ENCODE peak calls at places on chromosomes 1 and 21, in eight cellular contexts. C is left lung, Q is neural progenitor cell, N is dorsolateral prefrontal cortex, D is ovary, H is fibroblast of lung, Y is tibial nerve, T is epithelial cell of esophagus. A is an unnamed sample.
A peak's percentile ranks its signal among the peaks of the same experiment; 100 is the strongest.

GRCh38 chr1:159935719-159936283 is 9.6 kb downstream of the IGSF9 start:
- DNase-seq in C (no peak), Q (no peak), N (no peak), D (no peak), H (no peak), Y (no peak), T (no peak), A (no peak)

GRCh38 chr21:42257091-42257760 is 38.3 kb downstream of the ABCG1 start:
- DNase-seq in C (peak; percentile 53), Q (no peak), N (no peak), D (no peak), H (no peak), Y (no peak), T (no peak), A (no peak)

GRCh38 chr1:160401972-160402795 is 1.8 kb downstream of the VANGL2 start:
- DNase-seq in C (no peak), Q (no peak), N (no peak), D (no peak), H (no peak), Y (no peak), T (no peak), A (no peak)

GRCh38 chr21:42657676-42658319 is 4.4 kb downstream of the PDE9A start:
- DNase-seq in C (peak; percentile 76), Q (no peak), N (no peak), D (no peak), H (no peak), Y (no peak), T (no peak), A (no peak)

GRCh38 chr1:193104496-193104905 is 713 bp downstream of the GLRX2 start:
- DNase-seq in C (peak; percentile 92), Q (peak; percentile 51), N (peak; percentile 47), D (no peak), H (peak; percentile 64), Y (peak; percentile 24), T (peak; percentile 73), A (no peak)

GRCh38 chr1:210827481-210827880 is 306.5 kb downstream of the KCNH1 start:
- DNase-seq in C (no peak), Q (no peak), N (no peak), D (no peak), H (no peak), Y (no peak), T (no peak), A (no peak)

GRCh38 chr1:61424382-61424781 is 300.6 kb downstream of the TM2D1 start:
- DNase-seq in C (no peak), Q (no peak), N (no peak), D (no peak), H (no peak), Y (no peak), T (peak; percentile 86), A (no peak)

GRCh38 chr1:109782514-109782913 is 18.8 kb upstream of the EPS8L3 start:
- DNase-seq in C (no peak), Q (no peak), N (no peak), D (no peak), H (peak; percentile 74), Y (no peak), T (no peak), A (no peak)

GRCh38 chr1:153536618-153537375 is 1.0 kb upstream of the S100A6 start:
- DNase-seq in C (peak; percentile 86), Q (no peak), N (no peak), D (peak; percentile 34), H (no peak), Y (no peak), T (peak; percentile 69), A (no peak)

GRCh38 chr1:203467550-203467921 is 8.1 kb upstream of the PRELP start:
- DNase-seq in C (no peak), Q (no peak), N (no peak), D (peak; percentile 98), H (no peak), Y (peak; percentile 91), T (no peak), A (peak; percentile 36)

GRCh38 chr1:10431065-10431730 is 965 bp downstream of the CENPS start:
- DNase-seq in C (no peak), Q (peak; percentile 59), N (no peak), D (no peak), H (peak; percentile 45), Y (no peak), T (peak; percentile 24), A (no peak)

GRCh38 chr1:234975941-234976871 is 152.4 kb downstream of the TOMM20 start:
- DNase-seq in C (peak; percentile 45), Q (no peak), N (no peak), D (no peak), H (no peak), Y (peak; percentile 63), T (no peak), A (no peak)

GRCh38 chr21:14273736-14274538 is 58.0 kb downstream of the RBM11 start:
- DNase-seq in C (peak; percentile 92), Q (peak; percentile 17), N (peak; percentile 28), D (peak; percentile 8), H (no peak), Y (no peak), T (peak; percentile 30), A (no peak)

GRCh38 chr1:23444104-23444533 is 19.6 kb upstream of the TCEA3 start:
- DNase-seq in C (no peak), Q (no peak), N (no peak), D (peak; percentile 83), H (peak; percentile 66), Y (peak; percentile 93), T (peak; percentile 44), A (peak; percentile 57)

GRCh38 chr1:169538998-169539871 is 47.0 kb downstream of the F5 start:
- DNase-seq in C (no peak), Q (no peak), N (no peak), D (no peak), H (peak; percentile 91), Y (no peak), T (peak; percentile 92), A (peak; percentile 94)

GRCh38 chr1:78141522-78142231 is 95.9 kb downstream of the GIPC2 start:
- DNase-seq in C (no peak), Q (no peak), N (no peak), D (no peak), H (no peak), Y (no peak), T (no peak), A (no peak)

GRCh38 chr1:41783189-41783639 is 135.5 kb downstream of the HIVEP3 start:
- DNase-seq in C (no peak), Q (no peak), N (peak; percentile 58), D (no peak), H (peak; percentile 89), Y (no peak), T (peak; percentile 93), A (no peak)

GRCh38 chr1:41780916-41781315 is 137.8 kb downstream of the HIVEP3 start:
- DNase-seq in C (no peak), Q (no peak), N (no peak), D (no peak), H (no peak), Y (no peak), T (no peak), A (no peak)

GRCh38 chr1:41780322-41780721 is 138.4 kb downstream of the HIVEP3 start:
- DNase-seq in C (no peak), Q (no peak), N (no peak), D (no peak), H (no peak), Y (no peak), T (no peak), A (no peak)

GRCh38 chr1:41788427-41788826 is 130.3 kb downstream of the HIVEP3 start:
- DNase-seq in C (no peak), Q (no peak), N (no peak), D (no peak), H (no peak), Y (no peak), T (no peak), A (no peak)

GRCh38 chr1:41784516-41785279 is 134.0 kb downstream of the HIVEP3 start:
- DNase-seq in C (no peak), Q (no peak), N (no peak), D (no peak), H (peak; percentile 24), Y (no peak), T (no peak), A (no peak)
- TF ChIP-seq CTCF in C (no peak), Q (no peak), N (no peak), D (no peak), H (no peak), Y (no peak), T (no peak), A (no peak)

GRCh38 chr1:8764301-8764937 is 53.0 kb downstream of the RERE start:
- DNase-seq in C (no peak), Q (no peak), N (no peak), D (no peak), H (peak; percentile 26), Y (no peak), T (no peak), A (no peak)
- H3K4me3 ChIP-seq in C (no peak overlapping the region), Q (no peak overlapping the region), N (no peak overlapping the region), D (no peak overlapping the region), H (no peak overlapping the region), Y (no peak overlapping the region), T (no peak overlapping the region), A (no peak overlapping the region)

GRCh38 chr1:17274186-17275170 is 25.6 kb downstream of the PADI3 start:
- DNase-seq in C (peak; percentile 90), Q (peak; percentile 72), N (no peak), D (no peak), H (peak; percentile 18), Y (no peak), T (peak; percentile 57), A (no peak)
- TF ChIP-seq CTCF in C (peak; percentile 58), Q (peak; percentile 81), N (peak; percentile 23), D (no peak), H (peak; percentile 37), Y (no peak), T (peak; percentile 74), A (peak; percentile 78)

GRCh38 chr1:156692409-156692957 is 12.9 kb downstream of the CRABP2 start:
- DNase-seq in C (peak; percentile 61), Q (no peak), N (no peak), D (no peak), H (no peak), Y (no peak), T (peak; percentile 51), A (no peak)

GRCh38 chr1:156689960-156690672 is 12.9 kb upstream of the NES start:
- DNase-seq in C (no peak), Q (peak; percentile 54), N (no peak), D (no peak), H (peak; percentile 44), Y (no peak), T (peak; percentile 85), A (no peak)

GRCh38 chr1:156691665-156692408 is 13.5 kb downstream of the CRABP2 start:
- DNase-seq in C (peak; percentile 63), Q (peak; percentile 70), N (no peak), D (no peak), H (peak; percentile 69), Y (no peak), T (peak; percentile 96), A (no peak)

GRCh38 chr1:156690673-156691032 is 13.4 kb upstream of the NES start:
- DNase-seq in C (peak; percentile 32), Q (no peak), N (no peak), D (no peak), H (no peak), Y (no peak), T (no peak), A (no peak)

GRCh38 chr1:156691216-156691615 is 14.0 kb upstream of the NES start:
- DNase-seq in C (peak; percentile 34), Q (no peak), N (no peak), D (no peak), H (no peak), Y (no peak), T (no peak), A (no peak)
- H3K4me3 ChIP-seq in C (no peak overlapping the region), Q (no peak overlapping the region), N (no peak overlapping the region), D (no peak overlapping the region), H (no peak overlapping the region), Y (no peak overlapping the region), T (no peak overlapping the region), A (no peak overlapping the region)